ENCODE peak calls at places on chromosomes 16 and 17, in four cellular contexts. A, T, U and C are unnamed samples.

GRCh38 chr17:13593757-13594156 is 8.0 kb downstream of the HS3ST3A1 start:
- DNase-seq in T (no peak), U (peak), A (no peak), C (no peak)

GRCh38 chr17:75475144-75475835 is 18.9 kb downstream of the TMEM94 start:
- DNase-seq in U (no peak), A (no peak), T (no peak), C (no peak)

GRCh38 chr17:17401271-17401781 is 75.5 kb upstream of the MED9 start:
- DNase-seq in T (no peak), A (peak), U (peak), C (peak)

GRCh38 chr17:83080641-83081560 is 1.5 kb downstream of the METRNL start:
- DNase-seq in T (no peak), A (no peak), U (no peak), C (no peak)

GRCh38 chr16:57873218-57873617 is 70.9 kb upstream of the KIFC3 start:
- DNase-seq in T (no peak), U (no peak), A (peak), C (no peak)

GRCh38 chr17:61414141-61414935 is 14.7 kb downstream of the TBX2 start:
- DNase-seq in T (no peak), A (no peak), U (no peak), C (no peak)

GRCh38 chr17:11122908-11123307 is 118.1 kb upstream of the SHISA6 start:
- DNase-seq in A (no peak), U (no peak), T (no peak), C (no peak)

GRCh38 chr17:75205793-75206163 is 299 bp downstream of the NUP85 start:
- DNase-seq in T (no peak), U (no peak), A (no peak), C (no peak)

GRCh38 chr17:61157246-61157887 is 242.3 kb upstream of the TBX2 start:
- DNase-seq in A (no peak), T (no peak), U (no peak), C (no peak)

GRCh38 chr16:3920206-3920605 is 39.7 kb upstream of the CREBBP start:
- DNase-seq in T (no peak), A (no peak), U (no peak), C (no peak)

GRCh38 chr17:44010966-44011647 is 3.7 kb downstream of the TMEM101 start:
- DNase-seq in T (no peak), U (no peak), A (no peak), C (no peak)

GRCh38 chr17:50346313-50347086 is 574 bp downstream of the XYLT2 start:
- DNase-seq in U (no peak), A (peak), T (no peak), C (no peak)

GRCh38 chr17:57603541-57603940 is 141.6 kb downstream of the CCDC182 start:
- DNase-seq in A (no peak), T (no peak), U (no peak), C (no peak)

GRCh38 chr17:48024149-48025039 is 13.2 kb downstream of the COPZ2 start:
- DNase-seq in U (no peak), A (peak), T (no peak), C (peak)

GRCh38 chr17:44915321-44915726 is at the start of gene GFAP:
- DNase-seq in U (no peak), T (no peak), A (no peak), C (no peak)

GRCh38 chr16:22296225-22297113 is 740 bp upstream of the POLR3E start:
- DNase-seq in A (no peak), U (peak), T (peak), C (no peak)

GRCh38 chr17:63398680-63399079 is 47.4 kb downstream of the CYB561 start:
- DNase-seq in U (no peak), T (no peak), A (no peak), C (no peak)

GRCh38 chr16:11668590-11669379 is 530 bp downstream of the SNN start:
- DNase-seq in T (no peak), A (peak), U (no peak), C (no peak)

GRCh38 chr17:9924735-9925191 is 19.7 kb upstream of the RCVRN start:
- DNase-seq in T (peak), U (peak), A (no peak), C (peak)
- TF ChIP-seq ATF3 in T (no peak), U (no peak), A (no peak), C (no peak)

GRCh38 chr16:54647731-54648221 is 282.9 kb upstream of the IRX5 start:
- DNase-seq in U (no peak), T (no peak), A (no peak), C (no peak)
- TF ChIP-seq MAX in U (no peak), T (no peak), A (no peak), C (no peak)

GRCh38 chr16:9895817-9896216 is 286.4 kb downstream of the GRIN2A start:
- DNase-seq in T (no peak), A (no peak), U (no peak), C (no peak)
- TF ChIP-seq ATF3 in T (no peak), A (no peak), U (no peak), C (no peak)

DNA sequence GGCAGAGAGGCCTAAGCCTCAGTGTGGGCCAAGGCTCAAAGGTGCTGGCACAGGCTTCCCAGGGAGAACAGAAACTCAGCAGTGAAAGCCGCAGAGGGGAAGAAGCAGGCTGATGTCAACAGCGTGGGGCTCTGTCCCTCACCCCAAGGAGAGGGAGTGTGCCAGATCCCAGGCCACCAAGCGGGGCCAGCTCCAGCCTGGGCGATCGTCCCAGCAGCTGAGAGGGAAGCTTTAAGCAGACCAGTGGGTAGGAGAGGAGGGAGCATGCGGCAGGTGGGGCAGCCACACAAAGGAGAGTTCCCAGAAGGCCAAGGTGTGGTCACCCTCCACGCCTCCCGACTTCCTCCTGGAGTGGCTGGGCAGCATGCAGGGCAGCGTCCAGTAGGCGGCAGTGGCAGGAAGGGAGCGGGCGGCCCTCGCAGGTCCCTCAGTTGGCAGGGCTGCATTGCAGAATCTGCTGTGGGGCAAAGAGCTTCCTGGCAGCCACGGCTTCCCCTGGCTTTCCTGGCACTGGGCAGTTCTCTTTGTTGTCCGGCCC is 6.0 kb downstream of the SYNGR2 start:
- DNase-seq in T (no peak), U (no peak), A (no peak), C (no peak)
- TF ChIP-seq MAX in T (no peak), U (no peak), A (no peak), C (peak)